ENCODE peak calls at places on chromosomes 2 and 18, in eight cellular contexts. One of them, this sample, is unnamed.

GRCh38 chr18:3245185-3245564 is 2.4 kb upstream of the MYL12A start:
- DNase-seq in Peyer's patch: no peak
- DNase-seq in breast epithelium: no peak
- DNase-seq in GM23338: no peak
- DNase-seq in left ventricle myocardium inferior: no peak
- DNase-seq in fibroblast of lung: no peak
- DNase-seq in heart right ventricle: no peak
- DNase-seq in ovary: no peak
- DNase-seq in this sample: no peak

GRCh38 chr2:224101820-224102630 is 62.9 kb upstream of the SERPINE2 start:
- DNase-seq in Peyer's patch: no peak
- DNase-seq in breast epithelium: no peak
- DNase-seq in GM23338: no peak
- DNase-seq in left ventricle myocardium inferior: no peak
- DNase-seq in fibroblast of lung: peak; percentile 98
- DNase-seq in heart right ventricle: no peak
- DNase-seq in ovary: no peak
- DNase-seq in this sample: no peak

GRCh38 chr2:133452146-133452545 is 116.1 kb downstream of the NCKAP5 start:
- DNase-seq in Peyer's patch: no peak
- DNase-seq in breast epithelium: no peak
- DNase-seq in GM23338: no peak
- DNase-seq in left ventricle myocardium inferior: no peak
- DNase-seq in fibroblast of lung: no peak
- DNase-seq in heart right ventricle: no peak
- DNase-seq in ovary: no peak
- DNase-seq in this sample: no peak

GRCh38 chr2:189798312-189799029 is 14.2 kb downstream of the PMS1 start:
- DNase-seq in Peyer's patch: no peak
- DNase-seq in breast epithelium: no peak
- DNase-seq in GM23338: no peak
- DNase-seq in left ventricle myocardium inferior: no peak
- DNase-seq in fibroblast of lung: peak; percentile 53
- DNase-seq in heart right ventricle: no peak
- DNase-seq in ovary: no peak
- DNase-seq in this sample: no peak

GRCh38 chr18:79394438-79395307 is 1.1 kb upstream of the NFATC1 start:
- DNase-seq in Peyer's patch: peak; percentile 51
- DNase-seq in breast epithelium: no peak
- DNase-seq in GM23338: no peak
- DNase-seq in left ventricle myocardium inferior: no peak
- DNase-seq in fibroblast of lung: peak; percentile 56
- DNase-seq in heart right ventricle: peak; percentile 47
- DNase-seq in ovary: peak; percentile 72
- DNase-seq in this sample: peak; percentile 75

GRCh38 chr2:241499146-241499965 is 9.0 kb downstream of the STK25 start:
- DNase-seq in Peyer's patch: no peak
- DNase-seq in breast epithelium: no peak
- DNase-seq in GM23338: no peak
- DNase-seq in left ventricle myocardium inferior: no peak
- DNase-seq in fibroblast of lung: no peak
- DNase-seq in heart right ventricle: no peak
- DNase-seq in ovary: no peak
- DNase-seq in this sample: no peak

GRCh38 chr18:48007955-48008701 is 77.7 kb upstream of the SMAD2 start:
- DNase-seq in Peyer's patch: peak; percentile 29
- DNase-seq in breast epithelium: no peak
- DNase-seq in GM23338: peak; percentile 93
- DNase-seq in left ventricle myocardium inferior: peak; percentile 69
- DNase-seq in fibroblast of lung: peak; percentile 59
- DNase-seq in heart right ventricle: peak; percentile 68
- DNase-seq in ovary: peak; percentile 67
- DNase-seq in this sample: peak; percentile 88

GRCh38 chr2:100321881-100322820 is at the start of gene LONRF2:
- DNase-seq in Peyer's patch: no peak
- DNase-seq in breast epithelium: no peak
- DNase-seq in GM23338: peak; percentile 62
- DNase-seq in left ventricle myocardium inferior: peak; percentile 39
- DNase-seq in fibroblast of lung: peak; percentile 38
- DNase-seq in heart right ventricle: peak; percentile 45
- DNase-seq in ovary: peak; percentile 72
- DNase-seq in this sample: peak; percentile 83

GRCh38 chr2:48694143-48694542 is 61.4 kb downstream of the LHCGR start:
- DNase-seq in Peyer's patch: no peak
- DNase-seq in breast epithelium: no peak
- DNase-seq in GM23338: peak; percentile 55
- DNase-seq in left ventricle myocardium inferior: no peak
- DNase-seq in fibroblast of lung: peak; percentile 92
- DNase-seq in heart right ventricle: no peak
- DNase-seq in ovary: no peak
- DNase-seq in this sample: no peak

GRCh38 chr2:173048901-173049661 is 26.6 kb upstream of the MAP3K20 start:
- DNase-seq in Peyer's patch: peak; percentile 29
- DNase-seq in breast epithelium: peak; percentile 75
- DNase-seq in GM23338: no peak
- DNase-seq in left ventricle myocardium inferior: peak; percentile 73
- DNase-seq in fibroblast of lung: peak; percentile 98
- DNase-seq in heart right ventricle: peak; percentile 45
- DNase-seq in ovary: peak; percentile 86
- DNase-seq in this sample: no peak

GRCh38 chr2:20225294-20226151 is 593 bp upstream of the SDC1 start:
- DNase-seq in Peyer's patch: no peak
- DNase-seq in breast epithelium: peak; percentile 78
- DNase-seq in GM23338: peak; percentile 84
- DNase-seq in left ventricle myocardium inferior: peak; percentile 32
- DNase-seq in fibroblast of lung: peak; percentile 67
- DNase-seq in heart right ventricle: peak; percentile 39
- DNase-seq in ovary: peak; percentile 61
- DNase-seq in this sample: peak; percentile 91

GRCh38 chr2:170493698-170494097 is 221.4 kb upstream of the SP5 start:
- DNase-seq in Peyer's patch: no peak
- DNase-seq in breast epithelium: no peak
- DNase-seq in GM23338: no peak
- DNase-seq in left ventricle myocardium inferior: no peak
- DNase-seq in fibroblast of lung: peak; percentile 6
- DNase-seq in heart right ventricle: no peak
- DNase-seq in ovary: no peak
- DNase-seq in this sample: no peak

GRCh38 chr18:12840382-12840781 is 43.7 kb downstream of the PTPN2 start:
- DNase-seq in Peyer's patch: no peak
- DNase-seq in breast epithelium: no peak
- DNase-seq in GM23338: no peak
- DNase-seq in left ventricle myocardium inferior: no peak
- DNase-seq in fibroblast of lung: no peak
- DNase-seq in heart right ventricle: no peak
- DNase-seq in ovary: no peak
- DNase-seq in this sample: no peak

GRCh38 chr2:158688722-158689121 is 106.4 kb upstream of the DAPL1 start:
- DNase-seq in Peyer's patch: no peak
- DNase-seq in breast epithelium: no peak
- DNase-seq in GM23338: peak; percentile 12
- DNase-seq in left ventricle myocardium inferior: no peak
- DNase-seq in fibroblast of lung: peak; percentile 25
- DNase-seq in heart right ventricle: no peak
- DNase-seq in ovary: no peak
- DNase-seq in this sample: no peak

GRCh38 chr2:136932700-136933099 is 167.4 kb downstream of the THSD7B start:
- DNase-seq in Peyer's patch: no peak
- DNase-seq in breast epithelium: no peak
- DNase-seq in GM23338: peak; percentile 77
- DNase-seq in left ventricle myocardium inferior: no peak
- DNase-seq in fibroblast of lung: peak; percentile 2
- DNase-seq in heart right ventricle: no peak
- DNase-seq in ovary: no peak
- DNase-seq in this sample: no peak

GRCh38 chr2:16151651-16152050 is 211.3 kb downstream of the MYCN start:
- DNase-seq in Peyer's patch: no peak
- DNase-seq in breast epithelium: no peak
- DNase-seq in GM23338: no peak
- DNase-seq in left ventricle myocardium inferior: no peak
- DNase-seq in fibroblast of lung: no peak
- DNase-seq in heart right ventricle: no peak
- DNase-seq in ovary: no peak
- DNase-seq in this sample: no peak

GRCh38 chr2:3101016-3101703 is 276.5 kb downstream of the EIPR1 start:
- DNase-seq in Peyer's patch: no peak
- DNase-seq in breast epithelium: no peak
- DNase-seq in GM23338: no peak
- DNase-seq in left ventricle myocardium inferior: no peak
- DNase-seq in fibroblast of lung: no peak
- DNase-seq in heart right ventricle: no peak
- DNase-seq in ovary: no peak
- DNase-seq in this sample: no peak

GRCh38 chr2:126657636-126658315 is 1.8 kb downstream of the GYPC start:
- DNase-seq in Peyer's patch: peak; percentile 84
- DNase-seq in breast epithelium: peak; percentile 60
- DNase-seq in GM23338: peak; percentile 81
- DNase-seq in left ventricle myocardium inferior: peak; percentile 77
- DNase-seq in fibroblast of lung: peak; percentile 98
- DNase-seq in heart right ventricle: peak; percentile 83
- DNase-seq in ovary: peak; percentile 88
- DNase-seq in this sample: peak; percentile 83

GRCh38 chr2:125227843-125228392 is 1202.8 kb downstream of the CNTNAP5 start:
- DNase-seq in Peyer's patch: no peak
- DNase-seq in breast epithelium: no peak
- DNase-seq in GM23338: peak; percentile 50
- DNase-seq in left ventricle myocardium inferior: no peak
- DNase-seq in fibroblast of lung: no peak
- DNase-seq in heart right ventricle: no peak
- DNase-seq in ovary: no peak
- DNase-seq in this sample: no peak

GRCh38 chr2:120287183-120288015 is 34.7 kb downstream of the RALB start:
- DNase-seq in Peyer's patch: no peak
- DNase-seq in breast epithelium: no peak
- DNase-seq in GM23338: no peak
- DNase-seq in left ventricle myocardium inferior: no peak
- DNase-seq in fibroblast of lung: peak; percentile 91
- DNase-seq in heart right ventricle: no peak
- DNase-seq in ovary: no peak
- DNase-seq in this sample: no peak

GRCh38 chr2:112836695-112837117 is at the start of gene IL1B:
- DNase-seq in Peyer's patch: no peak
- DNase-seq in breast epithelium: no peak
- DNase-seq in GM23338: no peak
- DNase-seq in left ventricle myocardium inferior: no peak
- DNase-seq in fibroblast of lung: peak; percentile 77
- DNase-seq in heart right ventricle: no peak
- DNase-seq in ovary: no peak
- DNase-seq in this sample: no peak

GRCh38 chr2:41791523-41791922 is 256.3 kb upstream of the PKDCC start:
- DNase-seq in Peyer's patch: no peak
- DNase-seq in breast epithelium: no peak
- DNase-seq in GM23338: peak; percentile 60
- DNase-seq in left ventricle myocardium inferior: peak; percentile 18
- DNase-seq in fibroblast of lung: peak; percentile 20
- DNase-seq in heart right ventricle: no peak
- DNase-seq in ovary: no peak
- DNase-seq in this sample: no peak

GRCh38 chr2:216257089-216257488 is 115.2 kb downstream of the MARCHF4 start:
- DNase-seq in Peyer's patch: no peak
- DNase-seq in breast epithelium: no peak
- DNase-seq in GM23338: no peak
- DNase-seq in left ventricle myocardium inferior: no peak
- DNase-seq in fibroblast of lung: no peak
- DNase-seq in heart right ventricle: no peak
- DNase-seq in ovary: no peak
- DNase-seq in this sample: no peak

GRCh38 chr2:115746151-115746550 is 1303.7 kb downstream of the DPP10 start:
- DNase-seq in Peyer's patch: no peak
- DNase-seq in breast epithelium: no peak
- DNase-seq in GM23338: no peak
- DNase-seq in left ventricle myocardium inferior: no peak
- DNase-seq in fibroblast of lung: no peak
- DNase-seq in heart right ventricle: no peak
- DNase-seq in ovary: no peak
- DNase-seq in this sample: no peak

GRCh38 chr2:241490444-241490760 is 18.0 kb downstream of the STK25 start:
- DNase-seq in Peyer's patch: no peak
- DNase-seq in breast epithelium: no peak
- DNase-seq in GM23338: no peak
- DNase-seq in left ventricle myocardium inferior: no peak
- DNase-seq in fibroblast of lung: no peak
- DNase-seq in heart right ventricle: no peak
- DNase-seq in ovary: no peak
- DNase-seq in this sample: no peak

GRCh38 chr2:62197609-62198236 is 1.8 kb downstream of the B3GNT2 start:
- DNase-seq in Peyer's patch: peak; percentile 36
- DNase-seq in breast epithelium: no peak
- DNase-seq in GM23338: peak; percentile 72
- DNase-seq in left ventricle myocardium inferior: peak; percentile 61
- DNase-seq in fibroblast of lung: no peak
- DNase-seq in heart right ventricle: peak; percentile 63
- DNase-seq in ovary: peak; percentile 26
- DNase-seq in this sample: peak; percentile 82
- H3K4me1 ChIP-seq in Peyer's patch: no peaks in the 10 kb centered on the region
- H3K4me1 ChIP-seq in breast epithelium: no peaks in the 10 kb centered on the region
- H3K4me1 ChIP-seq in GM23338: peaks cover 57% of the 10 kb centered on the region
- H3K4me1 ChIP-seq in left ventricle myocardium inferior: peaks cover 76% of the 10 kb centered on the region
- H3K4me1 ChIP-seq in fibroblast of lung: peaks cover 2% of the 10 kb centered on the region
- H3K4me1 ChIP-seq in heart right ventricle: peaks cover 54% of the 10 kb centered on the region
- H3K4me1 ChIP-seq in ovary: peaks cover 7% of the 10 kb centered on the region
- H3K4me1 ChIP-seq in this sample: peaks cover 53% of the 10 kb centered on the region

GRCh38 chr2:181570833-181571661 is 85.9 kb downstream of the CERKL start:
- DNase-seq in Peyer's patch: no peak
- DNase-seq in breast epithelium: no peak
- DNase-seq in GM23338: no peak
- DNase-seq in left ventricle myocardium inferior: no peak
- DNase-seq in fibroblast of lung: peak; percentile 12
- DNase-seq in heart right ventricle: no peak
- DNase-seq in ovary: no peak
- DNase-seq in this sample: no peak
- TF ChIP-seq CTCF in Peyer's patch: peak; percentile 13
- TF ChIP-seq CTCF in breast epithelium: no peak
- TF ChIP-seq CTCF in GM23338: no peak
- TF ChIP-seq CTCF in left ventricle myocardium inferior: no peak
- TF ChIP-seq CTCF in fibroblast of lung: peak; percentile 42
- TF ChIP-seq CTCF in heart right ventricle: no peak
- TF ChIP-seq CTCF in ovary: no peak
- TF ChIP-seq CTCF in this sample: peak; percentile 30

GRCh38 chr2:128324008-128324896 is 5.6 kb upstream of the HS6ST1 start:
- DNase-seq in Peyer's patch: peak; percentile 14
- DNase-seq in breast epithelium: peak; percentile 16
- DNase-seq in GM23338: no peak
- DNase-seq in left ventricle myocardium inferior: no peak
- DNase-seq in fibroblast of lung: no peak
- DNase-seq in heart right ventricle: no peak
- DNase-seq in ovary: peak; percentile 24
- DNase-seq in this sample: peak; percentile 56
- H3K4me1 ChIP-seq in Peyer's patch: peaks cover 3% of the 10 kb centered on the region
- H3K4me1 ChIP-seq in breast epithelium: peaks cover 4% of the 10 kb centered on the region
- H3K4me1 ChIP-seq in GM23338: peaks cover 12% of the 10 kb centered on the region
- H3K4me1 ChIP-seq in left ventricle myocardium inferior: peaks cover 37% of the 10 kb centered on the region
- H3K4me1 ChIP-seq in fibroblast of lung: peaks cover 5% of the 10 kb centered on the region
- H3K4me1 ChIP-seq in heart right ventricle: peaks cover 11% of the 10 kb centered on the region
- H3K4me1 ChIP-seq in ovary: no peaks in the 10 kb centered on the region
- H3K4me1 ChIP-seq in this sample: peaks cover 8% of the 10 kb centered on the region

DNA sequence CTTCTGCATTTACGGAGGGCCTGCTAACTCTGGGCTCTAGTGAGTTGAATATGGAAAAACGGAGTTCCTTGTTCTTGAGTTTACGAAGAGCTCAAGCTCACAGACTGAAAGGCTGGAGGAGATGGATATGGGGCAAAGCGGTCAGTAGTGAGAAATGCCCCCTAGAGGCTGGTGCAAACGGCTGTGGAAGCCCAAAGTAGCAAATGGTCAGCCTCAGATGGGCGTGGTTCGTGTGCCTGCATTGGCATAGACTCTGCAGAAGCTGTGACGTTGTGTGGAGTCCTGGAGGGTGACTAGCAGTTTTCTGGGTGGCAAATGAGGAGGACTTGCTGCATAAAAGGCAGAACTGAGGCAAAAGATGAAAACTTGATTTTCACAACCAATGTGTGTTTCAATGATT is 93.6 kb upstream of the TWIST2 start:
- DNase-seq in Peyer's patch: no peak
- DNase-seq in breast epithelium: no peak
- DNase-seq in GM23338: peak; percentile 48
- DNase-seq in left ventricle myocardium inferior: no peak
- DNase-seq in fibroblast of lung: no peak
- DNase-seq in heart right ventricle: no peak
- DNase-seq in ovary: no peak
- DNase-seq in this sample: no peak
- TF ChIP-seq CTCF in Peyer's patch: no peak
- TF ChIP-seq CTCF in breast epithelium: no peak
- TF ChIP-seq CTCF in GM23338: peak; percentile 65
- TF ChIP-seq CTCF in left ventricle myocardium inferior: peak; percentile 26
- TF ChIP-seq CTCF in fibroblast of lung: no peak
- TF ChIP-seq CTCF in heart right ventricle: no peak
- TF ChIP-seq CTCF in ovary: no peak
- TF ChIP-seq CTCF in this sample: no peak

This sample was measured in upper lobe of right lung.